ENCODE peak calls at places on chromosomes 12 and 14, in ten cellular contexts. A is astrocyte, R is T-helper 22 cell, Y is EL, Q is A172, C is stromal cell of bone marrow, S is lower leg skin, J is AG04450, T is nephron progenitor cell, N is T47D. K is an unnamed sample.

GRCh38 chr12:45122776-45123380 is 72.0 kb upstream of the DBX2 start:
- DNase-seq in A (peak), T (no peak), Q (peak), R (no peak), J (no peak), Y (peak), N (no peak), C (peak), S (no peak), K (no peak)

GRCh38 chr12:42854826-42855225 is 265.3 kb upstream of the PRICKLE1 start:
- DNase-seq in N (no peak), A (no peak), Y (no peak), J (no peak), Q (no peak), T (no peak), R (no peak), S (no peak), C (no peak), K (no peak)

GRCh38 chr14:99427632-99428315 is 52.9 kb downstream of the SETD3 start:
- DNase-seq in S (no peak), Y (peak), C (no peak), A (peak), J (no peak), R (no peak), N (no peak), Q (no peak), T (no peak), K (no peak)

GRCh38 chr12:48980953-48981756 is 3.0 kb downstream of the WNT1 start:
- DNase-seq in T (no peak), A (no peak), Y (no peak), R (peak), S (no peak), C (no peak), N (no peak), Q (no peak), J (no peak), K (no peak)

GRCh38 chr14:43956741-43957140 is 550.3 kb downstream of the FSCB start:
- DNase-seq in C (no peak), Q (no peak), A (no peak), S (no peak), N (no peak), T (no peak), Y (no peak), J (no peak), R (no peak), K (no peak)

GRCh38 chr12:29223431-29223830 is 74.4 kb downstream of the FAR2 start:
- DNase-seq in A (no peak), T (no peak), Q (no peak), J (no peak), N (no peak), R (no peak), Y (no peak), S (no peak), C (no peak), K (no peak)

GRCh38 chr14:75427482-75428229 is at the start of gene JDP2:
- DNase-seq in C (peak), A (peak), S (peak), J (peak), R (no peak), Q (no peak), N (peak), Y (peak), T (peak), K (no peak)

GRCh38 chr12:109961612-109962011 is 34.6 kb downstream of the GIT2 start:
- DNase-seq in N (no peak), R (no peak), C (peak), Q (peak), Y (no peak), J (no peak), T (no peak), S (no peak), A (peak), K (no peak)

GRCh38 chr12:26286186-26286585 is 90.8 kb downstream of the SSPN start:
- DNase-seq in Y (no peak), Q (peak), R (no peak), T (no peak), C (no peak), S (no peak), A (peak), N (no peak), J (no peak), K (no peak)

GRCh38 chr14:96135285-96135684 is 69.4 kb upstream of the BDKRB2 start:
- DNase-seq in T (no peak), R (no peak), A (peak), N (no peak), Y (no peak), C (no peak), Q (peak), J (no peak), S (no peak), K (no peak)

GRCh38 chr12:132766380-132767085 is 4.9 kb upstream of the ANKLE2 start:
- DNase-seq in C (no peak), J (no peak), S (peak), R (no peak), N (no peak), Q (no peak), Y (no peak), T (no peak), A (peak), K (no peak)

GRCh38 chr12:107523760-107524558 is 161.6 kb upstream of the PWP1 start:
- DNase-seq in R (no peak), Q (no peak), T (no peak), A (no peak), S (no peak), Y (no peak), J (no peak), N (no peak), C (no peak), K (no peak)

GRCh38 chr14:53828820-53829219 is 127.8 kb downstream of the BMP4 start:
- DNase-seq in T (no peak), R (no peak), J (no peak), A (no peak), S (no peak), C (no peak), N (no peak), Y (no peak), Q (no peak), K (no peak)

GRCh38 chr14:91509083-91509877 is 830 bp downstream of the PPP4R3A start:
- DNase-seq in T (no peak), J (no peak), N (peak), R (peak), Q (no peak), S (peak), A (no peak), Y (peak), C (no peak), K (no peak)

GRCh38 chr12:18383203-18383602 is 121.9 kb downstream of the PIK3C2G start:
- DNase-seq in J (peak), S (no peak), Y (peak), A (peak), Q (peak), C (peak), R (no peak), T (no peak), N (peak), K (no peak)

GRCh38 chr12:6053541-6053940 is 70.9 kb downstream of the VWF start:
- DNase-seq in A (peak), J (no peak), C (no peak), Q (no peak), T (no peak), N (no peak), R (no peak), S (no peak), Y (peak), K (no peak)

GRCh38 chr12:4280351-4281163 is 7.0 kb downstream of the CCND2 start:
- DNase-seq in R (no peak), S (no peak), C (no peak), T (peak), J (no peak), N (no peak), Y (no peak), Q (no peak), A (no peak), K (no peak)